ENCODE peak calls at places on chromosome 2, in eight cellular contexts. V is activated effector memory CD4-positive, alpha-beta T cell treated with anti-CD3 and anti-CD28 coated beads, Interleukin-2, amount 50 U/mL, for 16 hours; T is WTC11; W is CD8-positive, alpha-beta T cell; C is right atrium auricular region; Z is NCI-H226; U is activated naive CD8-positive, alpha-beta T cell treated with anti-CD3 and anti-CD28 coated beads, Interleukin-2, amount 10 ng/mL, durations not matched to agents 7 days and 5 days; B is lower lobe of right lung. G is an unnamed sample.
A peak's percentile ranks its signal among the peaks of the same experiment; 100 is the strongest.

GRCh38 chr2:187338679-187339121 is 109.4 kb downstream of the CALCRL start:
- DNase-seq in V (no peak), T (peak; percentile 16), W (no peak), C (no peak), Z (no peak), U (no peak), B (no peak), G (no peak)

GRCh38 chr2:67604360-67604759 is 207.2 kb downstream of the ETAA1 start:
- DNase-seq in V (no peak), T (no peak), W (no peak), C (no peak), Z (peak; percentile 48), U (no peak), B (no peak), G (no peak)

GRCh38 chr2:120613742-120614481 is 121.8 kb upstream of the GLI2 start:
- DNase-seq in V (no peak), T (no peak), W (no peak), C (no peak), Z (peak; percentile 58), U (no peak), B (no peak), G (peak; percentile 97)

GRCh38 chr2:109063326-109063670 is 65.7 kb upstream of the SH3RF3 start:
- DNase-seq in V (no peak), T (peak; percentile 24), W (peak; percentile 54), C (peak; percentile 40), Z (no peak), U (no peak), B (no peak), G (no peak)

GRCh38 chr2:222714361-222715256 is 43.2 kb downstream of the MOGAT1 start:
- DNase-seq in V (no peak), T (no peak), W (no peak), C (no peak), Z (no peak), U (no peak), B (no peak), G (peak; percentile 82)

GRCh38 chr2:200756618-200757321 is 54.9 kb upstream of the BZW1 start:
- DNase-seq in V (no peak), T (no peak), W (no peak), C (no peak), Z (peak; percentile 78), U (no peak), B (no peak), G (peak; percentile 80)

GRCh38 chr2:99088017-99088416 is 53.5 kb upstream of the C2orf15 start:
- DNase-seq in V (no peak), T (no peak), W (no peak), C (no peak), Z (no peak), U (no peak), B (no peak), G (no peak)

GRCh38 chr2:9288233-9288632 is 81.6 kb downstream of the ASAP2 start:
- DNase-seq in V (no peak), T (no peak), W (no peak), C (no peak), Z (peak; percentile 94), U (no peak), B (no peak), G (peak; percentile 89)

GRCh38 chr2:240469747-240470146 is 34.3 kb downstream of the GPC1 start:
- DNase-seq in V (no peak), T (no peak), W (no peak), C (peak; percentile 49), Z (no peak), U (no peak), B (no peak), G (peak; percentile 29)

GRCh38 chr2:5394223-5394622 is 298.0 kb upstream of the SOX11 start:
- DNase-seq in V (no peak), T (no peak), W (no peak), C (no peak), Z (no peak), U (no peak), B (no peak), G (no peak)

GRCh38 chr2:188369365-188369764 is 77.7 kb downstream of the GULP1 start:
- DNase-seq in V (no peak), T (peak; percentile 16), W (no peak), C (no peak), Z (peak; percentile 10), U (no peak), B (no peak), G (peak; percentile 73)

GRCh38 chr2:169361706-169362345 is 508 bp downstream of the LRP2 start:
- DNase-seq in V (no peak), T (peak; percentile 54), W (no peak), C (no peak), Z (no peak), U (peak; percentile 53), B (peak; percentile 57), G (peak; percentile 89)

GRCh38 chr2:173414823-173415322 is 60.2 kb downstream of the CDCA7 start:
- DNase-seq in V (no peak), T (no peak), W (no peak), C (no peak), Z (peak; percentile 29), U (no peak), B (no peak), G (no peak)